ENCODE peak calls at places on chromosomes 4 and X, in eight cellular contexts. H, L, K, Q, C, F, Z and U are unnamed samples.

GRCh38 chrX:372856-373640 is 13.7 kb downstream of the PPP2R3B start:
- DNase-seq in H (no peak), L (peak; percentile 44), K (no peak), Q (no peak), C (no peak), F (no peak), Z (no peak), U (peak; percentile 38)

GRCh38 chr4:159137176-159137575 is 34.3 kb downstream of the RAPGEF2 start:
- DNase-seq in H (no peak), L (no peak), K (no peak), Q (no peak), C (peak; percentile 26), F (no peak), Z (no peak), U (no peak)

GRCh38 chr4:152581536-152582160 is 45.8 kb upstream of the FBXW7 start:
- DNase-seq in H (no peak), L (no peak), K (no peak), Q (no peak), C (no peak), F (peak; percentile 41), Z (no peak), U (no peak)

GRCh38 chr4:185656467-185656890 is 121.2 kb upstream of the PDLIM3 start:
- DNase-seq in H (no peak), L (peak; percentile 18), K (peak; percentile 61), Q (peak; percentile 54), C (peak; percentile 42), F (no peak), Z (no peak), U (peak; percentile 59)

GRCh38 chr4:149371021-149371420 is 444.6 kb downstream of the IQCM start:
- DNase-seq in H (no peak), L (peak; percentile 63), K (peak; percentile 46), Q (peak; percentile 82), C (peak; percentile 72), F (no peak), Z (peak; percentile 25), U (peak; percentile 79)

GRCh38 chr4:88442636-88443260 is 14.2 kb upstream of the HERC5 start:
- DNase-seq in H (peak; percentile 9), L (no peak), K (no peak), Q (no peak), C (no peak), F (no peak), Z (no peak), U (no peak)

GRCh38 chrX:794311-794710 is 163.7 kb downstream of the SHOX start:
- DNase-seq in H (no peak), L (no peak), K (no peak), Q (no peak), C (no peak), F (no peak), Z (no peak), U (no peak)

GRCh38 chr4:71293705-71294104 is 45.1 kb upstream of the SLC4A4 start:
- DNase-seq in H (no peak), L (peak; percentile 93), K (no peak), Q (peak; percentile 72), C (no peak), F (no peak), Z (no peak), U (peak; percentile 84)

GRCh38 chr4:187667095-187667494 is 328.5 kb upstream of the ZFP42 start:
- DNase-seq in H (no peak), L (no peak), K (no peak), Q (no peak), C (no peak), F (no peak), Z (no peak), U (no peak)

GRCh38 chr4:149999485-150000074 is 78.7 kb upstream of the DCLK2 start:
- DNase-seq in H (no peak), L (peak; percentile 87), K (peak; percentile 70), Q (peak; percentile 87), C (peak; percentile 68), F (no peak), Z (peak; percentile 36), U (peak; percentile 88)

GRCh38 chr4:2083826-2084160 is 24.7 kb downstream of the NAT8L start:
- DNase-seq in H (no peak), L (no peak), K (no peak), Q (no peak), C (no peak), F (no peak), Z (no peak), U (no peak)

DNA sequence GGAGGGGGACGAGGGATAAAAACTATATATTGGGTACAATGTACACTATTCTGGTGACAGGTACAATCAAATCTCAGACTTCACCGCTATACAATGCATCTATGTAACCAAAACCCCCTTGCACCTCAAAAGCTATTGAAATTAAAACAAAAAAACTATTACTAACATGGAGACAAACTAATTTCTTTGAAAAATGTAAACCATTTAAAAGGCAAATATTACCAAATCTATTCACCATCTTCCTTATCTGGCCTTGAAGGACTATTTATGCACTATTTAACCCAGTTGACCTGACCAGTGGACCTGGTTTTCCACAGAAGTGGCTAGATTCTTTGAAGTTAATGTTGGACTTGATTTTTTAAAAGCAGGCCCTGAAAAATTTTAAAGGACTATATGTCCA is 212.3 kb upstream of the RPS6KA3 start:
- DNase-seq in H (no peak), L (no peak), K (no peak), Q (no peak), C (no peak), F (no peak), Z (no peak), U (no peak)
- H3K4me2 ChIP-seq in H (no peak overlapping the region), L (no peak overlapping the region), K (no peak overlapping the region), Q (no peak overlapping the region), C (no peak overlapping the region), F (no peak overlapping the region), Z (peak overlapping the region; percentile 64), U (no peak overlapping the region)

DNA sequence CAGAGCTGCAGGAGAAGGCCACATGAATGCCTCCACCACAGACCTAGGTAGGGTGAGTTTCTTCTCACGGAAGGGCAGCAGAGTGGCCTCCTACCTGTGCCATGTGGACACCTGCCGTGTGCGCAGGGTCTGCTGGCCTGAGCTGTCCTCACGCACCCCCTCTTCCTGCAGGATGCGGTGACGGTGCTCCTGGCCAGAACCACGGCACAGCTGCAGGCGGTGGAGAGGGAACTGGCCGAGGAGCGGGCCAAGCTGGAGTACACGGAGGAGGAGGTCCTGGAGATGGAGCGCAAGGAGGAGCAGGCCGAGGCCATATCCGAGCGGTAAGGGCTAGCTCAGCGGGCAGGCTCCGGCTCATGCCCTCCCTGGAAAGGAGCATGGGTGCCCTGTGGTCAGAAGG is 28.4 kb upstream of the CLCN4 start:
- DNase-seq in H (no peak), L (no peak), K (no peak), Q (no peak), C (no peak), F (no peak), Z (no peak), U (no peak)
- H3K27ac ChIP-seq in H (no peak overlapping the region), L (no peak overlapping the region), K (no peak overlapping the region), Q (no peak overlapping the region), C (no peak overlapping the region), F (no peak overlapping the region), Z (no peak overlapping the region), U (no peak overlapping the region)

GRCh38 chr4:183392377-183392776 is 52.1 kb upstream of the CDKN2AIP start:
- DNase-seq in H (no peak), L (no peak), K (no peak), Q (no peak), C (no peak), F (no peak), Z (no peak), U (no peak)
- H3K4me2 ChIP-seq in H (no peak overlapping the region), L (no peak overlapping the region), K (no peak overlapping the region), Q (no peak overlapping the region), C (no peak overlapping the region), F (no peak overlapping the region), Z (no peak overlapping the region), U (no peak overlapping the region)

DNA sequence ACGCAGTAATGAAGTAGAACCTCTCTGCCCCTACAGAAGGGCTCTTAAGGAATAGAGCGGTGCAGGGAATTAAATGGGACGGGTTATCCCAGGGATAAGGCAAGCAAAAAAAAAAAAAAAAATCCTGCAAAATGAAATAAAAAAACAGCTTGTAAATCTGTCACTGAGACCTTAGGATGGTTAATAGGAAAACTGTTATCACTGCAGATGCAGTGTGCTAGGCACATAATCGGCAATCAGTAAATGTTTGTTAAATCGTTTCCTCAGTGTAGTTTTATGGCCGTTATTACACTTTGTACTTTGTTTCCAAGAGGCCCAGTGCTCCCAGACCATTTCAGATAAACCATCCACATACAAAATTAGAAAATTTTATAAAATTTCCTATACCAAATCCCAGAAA is 1.0 kb downstream of the HNRNPH2 start:
- DNase-seq in H (no peak), L (no peak), K (no peak), Q (no peak), C (peak; percentile 17), F (no peak), Z (no peak), U (peak; percentile 40)
- H3K27ac ChIP-seq in H (peak overlapping the region; percentile 97), L (peak overlapping the region; percentile 40), K (peak overlapping the region; percentile 97), Q (peak overlapping the region; percentile 98), C (peak overlapping the region; percentile 97), F (peak overlapping the region; percentile 91), Z (peak overlapping the region; percentile 94), U (peak overlapping the region; percentile 98)

GRCh38 chr4:19748470-19748869 is 503.2 kb upstream of the SLIT2 start:
- DNase-seq in H (peak; percentile 11), L (peak; percentile 87), K (peak; percentile 7), Q (peak; percentile 98), C (no peak), F (no peak), Z (no peak), U (peak; percentile 82)
- H3K4me2 ChIP-seq in H (no peak overlapping the region), L (peak overlapping the region; percentile 44), K (no peak overlapping the region), Q (no peak overlapping the region), C (no peak overlapping the region), F (no peak overlapping the region), Z (no peak overlapping the region), U (peak overlapping the region; percentile 48)

DNA sequence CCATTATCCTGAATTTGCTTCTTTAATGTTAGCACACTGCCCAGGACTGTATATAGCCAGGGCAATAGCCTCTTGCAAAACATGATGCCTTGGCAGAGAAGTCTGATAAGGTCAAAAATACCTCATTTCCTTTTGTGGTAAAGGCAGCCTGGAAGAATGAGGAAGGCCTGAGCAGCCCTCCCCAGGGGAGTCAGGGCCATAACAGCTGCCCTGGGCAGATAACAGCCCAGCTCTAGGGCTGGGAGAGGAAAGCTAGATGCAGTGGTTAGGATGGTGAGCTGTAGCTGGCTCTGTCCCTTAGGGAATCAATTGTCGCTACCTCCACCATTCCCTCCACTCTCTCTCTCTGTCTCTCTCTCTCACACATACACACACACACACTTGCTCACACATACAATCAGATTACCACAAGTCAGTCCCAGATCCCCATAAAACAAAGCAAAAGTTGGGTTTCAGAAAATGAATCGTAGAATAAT is 29.2 kb downstream of the EFHC2 start:
- DNase-seq in H (peak; percentile 89), L (peak; percentile 35), K (peak; percentile 12), Q (peak; percentile 44), C (peak; percentile 33), F (peak; percentile 60), Z (no peak), U (peak; percentile 57)
- H3K27ac ChIP-seq in H (peak overlapping the region; percentile 87), L (no peak overlapping the region), K (no peak overlapping the region), Q (no peak overlapping the region), C (peak overlapping the region; percentile 43), F (no peak overlapping the region), Z (no peak overlapping the region), U (no peak overlapping the region)